ENCODE peak calls at places on chromosome 19, in nine cellular contexts. J is right cardiac atrium; W is IMR-90; Z is MCF 10A; U is activated CD4-positive, alpha-beta memory T cell treated with anti-CD3 and anti-CD28 coated beads for 36 hours; N is CD8-positive, alpha-beta memory T cell; F is left colon; G is NCI-H774; E is neural crest cell. D is an unnamed sample.

GRCh38 chr19:8673281-8673891 is 25.2 kb downstream of the ACTL9 start:
- DNase-seq in E (no peak), U (no peak), F (no peak), N (no peak), W (no peak), Z (no peak), J (no peak), G (no peak), D (no peak)

GRCh38 chr19:46607441-46607841 is 6.3 kb downstream of the CALM3 start:
- DNase-seq in W (no peak), U (no peak), E (no peak), J (no peak), N (no peak), Z (no peak), G (no peak), F (no peak), D (no peak)

GRCh38 chr19:42123765-42124164 is 8.5 kb downstream of the POU2F2 start:
- DNase-seq in J (no peak), E (no peak), F (no peak), Z (no peak), U (no peak), N (no peak), W (no peak), G (no peak), D (no peak)

GRCh38 chr19:41871573-41872383 is 5.3 kb upstream of the CD79A start:
- DNase-seq in J (peak; percentile 60), Z (peak; percentile 25), G (no peak), W (no peak), U (peak; percentile 90), E (no peak), N (peak; percentile 83), F (peak; percentile 51), D (peak; percentile 61)

GRCh38 chr19:6736169-6736916 is 1.0 kb downstream of the GPR108 start:
- DNase-seq in N (peak; percentile 77), E (peak; percentile 65), U (peak; percentile 81), W (peak; percentile 87), J (peak; percentile 92), F (peak; percentile 83), Z (peak; percentile 94), G (no peak), D (peak; percentile 64)

GRCh38 chr19:19280561-19280960 is 7.5 kb upstream of the TM6SF2 start:
- DNase-seq in G (no peak), J (no peak), F (no peak), N (no peak), E (no peak), U (no peak), Z (no peak), W (peak; percentile 5), D (no peak)

GRCh38 chr19:4548238-4548584 is 8.4 kb upstream of the LRG1 start:
- DNase-seq in F (no peak), Z (no peak), U (no peak), G (no peak), J (no peak), W (no peak), E (no peak), N (no peak), D (no peak)

GRCh38 chr19:23957660-23958281 is 43.1 kb downstream of the ZNF726 start:
- DNase-seq in Z (peak; percentile 70), W (peak; percentile 82), U (no peak), N (no peak), F (no peak), E (no peak), J (no peak), G (peak; percentile 84), D (no peak)

GRCh38 chr19:32858155-32858554 is 11.4 kb downstream of the SLC7A9 start:
- DNase-seq in E (no peak), Z (no peak), J (no peak), W (no peak), G (no peak), N (no peak), U (no peak), F (no peak), D (no peak)

GRCh38 chr19:2602391-2603181 is 99.9 kb downstream of the GNG7 start:
- DNase-seq in F (peak; percentile 59), U (no peak), W (peak; percentile 81), G (no peak), J (peak; percentile 96), N (no peak), Z (peak; percentile 62), E (no peak), D (no peak)

GRCh38 chr19:51083181-51083580 is 494 bp upstream of the KLK14 start:
- DNase-seq in Z (no peak), N (no peak), J (no peak), W (no peak), E (no peak), G (no peak), U (no peak), F (no peak), D (no peak)

GRCh38 chr19:38617283-38617763 is 430 bp downstream of the MAP4K1 start:
- DNase-seq in F (peak; percentile 38), W (no peak), N (no peak), G (no peak), Z (no peak), U (peak; percentile 51), J (no peak), E (no peak), D (no peak)

GRCh38 chr19:401836-402535 is 7.0 kb downstream of the C2CD4C start:
- DNase-seq in W (no peak), E (no peak), U (no peak), N (peak; percentile 45), Z (no peak), F (no peak), J (peak; percentile 21), G (no peak), D (no peak)

D was measured in effector memory CD8-positive, alpha-beta T cell.